ENCODE peak calls at places on chromosome 13, in six cellular contexts. Z is neuronal stem cell, I is H9, M is trophoblast cell, V is IMR-90, N is H1. C is an unnamed sample.

GRCh38 chr13:43331676-43332075 is 308.3 kb downstream of the DNAJC15 start:
- DNase-seq in Z (no peak), I (no peak), M (no peak), V (peak; percentile 10), N (no peak), C (no peak)

GRCh38 chr13:44219808-44220544 is 153.6 kb upstream of the SERP2 start:
- DNase-seq in Z (no peak), I (no peak), M (no peak), V (peak; percentile 93), N (no peak), C (peak; percentile 29)

GRCh38 chr13:73198888-73199497 is 140.2 kb downstream of the KLF5 start:
- DNase-seq in Z (no peak), I (no peak), M (no peak), V (no peak), N (no peak), C (no peak)

GRCh38 chr13:97225533-97225932 is 3.4 kb downstream of the MBNL2 start:
- DNase-seq in Z (no peak), I (no peak), M (no peak), V (no peak), N (no peak), C (no peak)

GRCh38 chr13:112711528-112712265 is 21.9 kb downstream of the ATP11A start:
- DNase-seq in Z (peak; percentile 91), I (peak; percentile 93), M (peak; percentile 96), V (peak; percentile 98), N (peak; percentile 86), C (peak; percentile 98)

GRCh38 chr13:114108141-114108761 is 24.2 kb downstream of the RASA3 start:
- DNase-seq in Z (no peak), I (no peak), M (no peak), V (no peak), N (no peak), C (no peak)

GRCh38 chr13:111572956-111573355 is 252.5 kb downstream of the TEX29 start:
- DNase-seq in Z (no peak), I (no peak), M (no peak), V (no peak), N (no peak), C (no peak)

GRCh38 chr13:20873348-20873747 is 29.2 kb downstream of the XPO4 start:
- DNase-seq in Z (peak; percentile 38), I (no peak), M (no peak), V (peak; percentile 61), N (no peak), C (peak; percentile 57)

GRCh38 chr13:70623260-70623659 is 515.0 kb upstream of the KLHL1 start:
- DNase-seq in Z (no peak), I (no peak), M (no peak), V (peak; percentile 0), N (no peak), C (peak; percentile 18)

GRCh38 chr13:73618275-73618865 is 515.8 kb downstream of the KLF12 start:
- DNase-seq in Z (no peak), I (no peak), M (no peak), V (no peak), N (no peak), C (no peak)

GRCh38 chr13:20462533-20462915 is 63.1 kb downstream of the CRYL1 start:
- DNase-seq in Z (no peak), I (no peak), M (no peak), V (no peak), N (no peak), C (no peak)

GRCh38 chr13:91346848-91347211 is 657 bp upstream of the MIR17HG start:
- DNase-seq in Z (peak; percentile 14), I (peak; percentile 38), M (peak; percentile 1), V (no peak), N (no peak), C (peak; percentile 35)

GRCh38 chr13:45445053-45445452 is 19.7 kb upstream of the COG3 start:
- DNase-seq in Z (no peak), I (no peak), M (peak; percentile 19), V (no peak), N (no peak), C (no peak)

GRCh38 chr13:26017932-26018690 is 33.7 kb downstream of the SHISA2 start:
- DNase-seq in Z (no peak), I (no peak), M (no peak), V (no peak), N (no peak), C (peak; percentile 30)

GRCh38 chr13:102591988-102592781 is 4.6 kb upstream of the TPP2 start:
- DNase-seq in Z (peak; percentile 74), I (peak; percentile 87), M (peak; percentile 53), V (peak; percentile 75), N (peak; percentile 50), C (peak; percentile 74)
- H3K9ac ChIP-seq in Z (peak overlapping the region; percentile 56), I (peak overlapping the region; percentile 79), M (peak overlapping the region; percentile 54), V (peak overlapping the region; percentile 69), N (peak overlapping the region; percentile 75), C (peak overlapping the region; percentile 83)

DNA sequence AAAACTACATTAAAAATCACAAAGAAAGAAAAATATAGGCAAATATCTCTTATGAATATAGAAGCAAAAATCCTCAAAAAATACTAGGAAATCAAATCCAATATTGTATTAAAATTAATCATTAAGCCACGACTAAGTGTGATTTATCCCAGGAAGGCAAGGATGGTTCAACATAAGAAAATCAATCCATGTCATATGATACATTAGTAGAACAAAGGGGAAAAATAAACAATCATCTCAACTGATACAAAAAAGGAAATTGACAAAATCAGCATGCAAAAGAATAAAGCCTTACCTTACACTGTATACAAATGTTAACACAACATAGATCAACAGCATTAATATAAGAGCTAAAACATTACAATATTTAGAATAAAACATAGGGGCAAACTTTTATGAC is 933.3 kb downstream of the PCDH9 start:
- DNase-seq in Z (no peak), I (no peak), M (no peak), V (no peak), N (no peak), C (no peak)
- H3K14ac ChIP-seq in Z (no peak overlapping the region), I (no peak overlapping the region), M (no peak overlapping the region), V (no peak overlapping the region), N (no peak overlapping the region), C (no peak overlapping the region)

GRCh38 chr13:110402301-110403069 is 95.4 kb downstream of the COL4A2 start:
- DNase-seq in Z (no peak), I (no peak), M (no peak), V (no peak), N (no peak), C (no peak)
- H3K9ac ChIP-seq in Z (no peak overlapping the region), I (no peak overlapping the region), M (no peak overlapping the region), V (peak overlapping the region; percentile 44), N (no peak overlapping the region), C (no peak overlapping the region)

GRCh38 chr13:24605923-24606372 is 74.3 kb upstream of the ATP12A start:
- DNase-seq in Z (no peak), I (no peak), M (peak; percentile 6), V (peak; percentile 11), N (no peak), C (peak; percentile 59)
- H3K14ac ChIP-seq in Z (no peak overlapping the region), I (peak overlapping the region; percentile 14), M (no peak overlapping the region), V (no peak overlapping the region), N (no peak overlapping the region), C (no peak overlapping the region)

GRCh38 chr13:35720290-35720689 is 243.8 kb upstream of the MAB21L1 start:
- DNase-seq in Z (no peak), I (no peak), M (peak; percentile 58), V (no peak), N (no peak), C (no peak)
- H3K9ac ChIP-seq in Z (no peak overlapping the region), I (no peak overlapping the region), M (no peak overlapping the region), V (no peak overlapping the region), N (no peak overlapping the region), C (no peak overlapping the region)

GRCh38 chr13:99208845-99209527 is 8.3 kb downstream of the UBAC2 start:
- DNase-seq in Z (no peak), I (no peak), M (no peak), V (no peak), N (no peak), C (no peak)
- H3K14ac ChIP-seq in Z (no peak overlapping the region), I (no peak overlapping the region), M (no peak overlapping the region), V (no peak overlapping the region), N (no peak overlapping the region), C (no peak overlapping the region)

GRCh38 chr13:34805347-34805746 is 136.7 kb upstream of the NBEA start:
- DNase-seq in Z (no peak), I (no peak), M (no peak), V (no peak), N (no peak), C (no peak)

GRCh38 chr13:34810996-34811395 is 131.1 kb upstream of the NBEA start:
- DNase-seq in Z (no peak), I (no peak), M (peak; percentile 4), V (no peak), N (no peak), C (no peak)

GRCh38 chr13:34803756-34804155 is 138.3 kb upstream of the NBEA start:
- DNase-seq in Z (no peak), I (no peak), M (no peak), V (no peak), N (no peak), C (no peak)

DNA sequence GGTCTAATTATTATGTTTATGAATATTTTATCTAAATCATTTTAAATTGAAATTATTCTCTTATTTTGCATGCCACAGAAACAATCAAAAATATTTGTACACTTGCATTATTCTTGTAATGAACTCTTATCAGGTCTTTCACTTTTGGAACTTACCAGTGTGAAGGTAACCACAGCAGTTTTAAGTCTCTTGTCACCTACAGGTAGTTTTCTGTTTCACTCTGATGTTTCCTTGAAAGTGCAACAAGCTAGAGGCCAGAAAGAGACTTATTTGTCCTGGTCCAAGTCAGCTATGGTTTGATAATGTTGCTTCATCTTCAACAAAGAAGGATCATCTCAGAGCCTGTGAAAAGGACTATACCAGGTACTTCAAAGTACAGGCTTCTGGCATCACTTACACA is 133.4 kb upstream of the NBEA start:
- DNase-seq in Z (no peak), I (no peak), M (no peak), V (no peak), N (no peak), C (no peak)
- H3K9ac ChIP-seq in Z (no peak overlapping the region), I (no peak overlapping the region), M (no peak overlapping the region), V (no peak overlapping the region), N (no peak overlapping the region), C (no peak overlapping the region)

GRCh38 chr13:31408927-31409326 is 209.2 kb downstream of the B3GLCT start:
- DNase-seq in Z (no peak), I (no peak), M (no peak), V (no peak), N (no peak), C (no peak)
- H3K14ac ChIP-seq in Z (no peak overlapping the region), I (no peak overlapping the region), M (no peak overlapping the region), V (no peak overlapping the region), N (no peak overlapping the region), C (no peak overlapping the region)